ENCODE peak calls at places on chromosome 12, in five cellular contexts. One of them, this sample, is unnamed.

GRCh38 chr12:107236824-107237467 is 143.6 kb upstream of the CRY1 start:
- DNase-seq in fibroblast of pulmonary artery: peak
- DNase-seq in CD8-positive, alpha-beta memory T cell: no peak
- DNase-seq in endodermal cell: no peak
- DNase-seq in adipocyte: no peak
- DNase-seq in this sample: no peak

GRCh38 chr12:87413784-87414183 is 615.4 kb downstream of the C12orf50 start:
- DNase-seq in CD8-positive, alpha-beta memory T cell: no peak
- DNase-seq in fibroblast of pulmonary artery: peak
- DNase-seq in adipocyte: peak
- DNase-seq in endodermal cell: no peak
- DNase-seq in this sample: peak

GRCh38 chr12:1540690-1541089 is 53.7 kb downstream of the FBXL14 start:
- DNase-seq in adipocyte: no peak
- DNase-seq in CD8-positive, alpha-beta memory T cell: no peak
- DNase-seq in fibroblast of pulmonary artery: no peak
- DNase-seq in endodermal cell: no peak
- DNase-seq in this sample: peak

GRCh38 chr12:70936414-70936813 is 15.9 kb upstream of the PTPRR start:
- DNase-seq in CD8-positive, alpha-beta memory T cell: no peak
- DNase-seq in fibroblast of pulmonary artery: no peak
- DNase-seq in endodermal cell: no peak
- DNase-seq in adipocyte: no peak
- DNase-seq in this sample: no peak

GRCh38 chr12:44565163-44565562 is 311.0 kb downstream of the NELL2 start:
- DNase-seq in endodermal cell: no peak
- DNase-seq in fibroblast of pulmonary artery: no peak
- DNase-seq in CD8-positive, alpha-beta memory T cell: no peak
- DNase-seq in adipocyte: no peak
- DNase-seq in this sample: no peak

GRCh38 chr12:118495296-118495695 is 118.9 kb downstream of the SUDS3 start:
- DNase-seq in adipocyte: no peak
- DNase-seq in fibroblast of pulmonary artery: no peak
- DNase-seq in CD8-positive, alpha-beta memory T cell: no peak
- DNase-seq in endodermal cell: no peak
- DNase-seq in this sample: no peak

GRCh38 chr12:130948136-130948535 is 5.6 kb upstream of the ADGRD1 start:
- DNase-seq in fibroblast of pulmonary artery: no peak
- DNase-seq in CD8-positive, alpha-beta memory T cell: no peak
- DNase-seq in endodermal cell: peak
- DNase-seq in adipocyte: no peak
- DNase-seq in this sample: no peak

GRCh38 chr12:118311666-118312065 is 61.0 kb downstream of the TAOK3 start:
- DNase-seq in adipocyte: no peak
- DNase-seq in endodermal cell: no peak
- DNase-seq in CD8-positive, alpha-beta memory T cell: no peak
- DNase-seq in fibroblast of pulmonary artery: no peak
- DNase-seq in this sample: no peak

GRCh38 chr12:131830335-131831020 is 2.3 kb downstream of the MMP17 start:
- DNase-seq in endodermal cell: peak
- DNase-seq in fibroblast of pulmonary artery: peak
- DNase-seq in CD8-positive, alpha-beta memory T cell: no peak
- DNase-seq in adipocyte: peak
- DNase-seq in this sample: peak

GRCh38 chr12:70543444-70543843 is 93.8 kb downstream of the PTPRB start:
- DNase-seq in adipocyte: peak
- DNase-seq in fibroblast of pulmonary artery: peak
- DNase-seq in endodermal cell: peak
- DNase-seq in CD8-positive, alpha-beta memory T cell: no peak
- DNase-seq in this sample: peak

GRCh38 chr12:152440-152839 is 61.5 kb downstream of the SLC6A12 start:
- DNase-seq in adipocyte: peak
- DNase-seq in fibroblast of pulmonary artery: peak
- DNase-seq in CD8-positive, alpha-beta memory T cell: no peak
- DNase-seq in endodermal cell: no peak
- DNase-seq in this sample: peak

GRCh38 chr12:131578828-131579227 is 132.1 kb upstream of the SFSWAP start:
- DNase-seq in CD8-positive, alpha-beta memory T cell: no peak
- DNase-seq in fibroblast of pulmonary artery: no peak
- DNase-seq in endodermal cell: no peak
- DNase-seq in adipocyte: no peak
- DNase-seq in this sample: no peak

GRCh38 chr12:78698747-78699146 is 165.8 kb upstream of the SYT1 start:
- DNase-seq in adipocyte: no peak
- DNase-seq in endodermal cell: no peak
- DNase-seq in CD8-positive, alpha-beta memory T cell: no peak
- DNase-seq in fibroblast of pulmonary artery: peak
- DNase-seq in this sample: peak

GRCh38 chr12:104957388-104958008 is 592 bp downstream of the SLC41A2 start:
- DNase-seq in CD8-positive, alpha-beta memory T cell: peak
- DNase-seq in endodermal cell: no peak
- DNase-seq in adipocyte: peak
- DNase-seq in fibroblast of pulmonary artery: no peak
- DNase-seq in this sample: peak

GRCh38 chr12:93587601-93588000 is 15.1 kb downstream of the SOCS2 start:
- DNase-seq in endodermal cell: no peak
- DNase-seq in CD8-positive, alpha-beta memory T cell: no peak
- DNase-seq in fibroblast of pulmonary artery: no peak
- DNase-seq in adipocyte: no peak
- DNase-seq in this sample: no peak

GRCh38 chr12:50556273-50556672 is 51.5 kb downstream of the DIP2B start:
- DNase-seq in adipocyte: no peak
- DNase-seq in endodermal cell: no peak
- DNase-seq in fibroblast of pulmonary artery: no peak
- DNase-seq in CD8-positive, alpha-beta memory T cell: no peak
- DNase-seq in this sample: no peak

GRCh38 chr12:107570721-107571120 is 114.9 kb upstream of the PWP1 start:
- DNase-seq in CD8-positive, alpha-beta memory T cell: no peak
- DNase-seq in fibroblast of pulmonary artery: peak
- DNase-seq in adipocyte: peak
- DNase-seq in endodermal cell: no peak
- DNase-seq in this sample: peak

GRCh38 chr12:8553088-8553627 is 12.5 kb upstream of the CLEC4E start:
- DNase-seq in CD8-positive, alpha-beta memory T cell: no peak
- DNase-seq in fibroblast of pulmonary artery: no peak
- DNase-seq in endodermal cell: peak
- DNase-seq in adipocyte: no peak
- DNase-seq in this sample: no peak

GRCh38 chr12:12474471-12474928 is 88.2 kb downstream of the DUSP16 start:
- DNase-seq in fibroblast of pulmonary artery: no peak
- DNase-seq in CD8-positive, alpha-beta memory T cell: no peak
- DNase-seq in endodermal cell: no peak
- DNase-seq in adipocyte: no peak
- DNase-seq in this sample: no peak

GRCh38 chr12:130529781-130530180 is 186.3 kb downstream of the RIMBP2 start:
- DNase-seq in CD8-positive, alpha-beta memory T cell: no peak
- DNase-seq in endodermal cell: no peak
- DNase-seq in fibroblast of pulmonary artery: no peak
- DNase-seq in adipocyte: no peak
- DNase-seq in this sample: no peak

GRCh38 chr12:108166505-108166904 is 37.4 kb downstream of the WSCD2 start:
- DNase-seq in adipocyte: no peak
- DNase-seq in fibroblast of pulmonary artery: no peak
- DNase-seq in CD8-positive, alpha-beta memory T cell: no peak
- DNase-seq in endodermal cell: no peak
- DNase-seq in this sample: no peak

GRCh38 chr12:123035841-123036240 is 55.4 kb downstream of the ARL6IP4 start:
- DNase-seq in CD8-positive, alpha-beta memory T cell: no peak
- DNase-seq in fibroblast of pulmonary artery: no peak
- DNase-seq in endodermal cell: peak
- DNase-seq in adipocyte: no peak
- DNase-seq in this sample: no peak

GRCh38 chr12:91687052-91688017 is 458.3 kb downstream of the BTG1 start:
- DNase-seq in fibroblast of pulmonary artery: no peak
- DNase-seq in endodermal cell: no peak
- DNase-seq in CD8-positive, alpha-beta memory T cell: peak
- DNase-seq in adipocyte: no peak
- DNase-seq in this sample: peak

GRCh38 chr12:115941362-115941761 is 336.1 kb downstream of the MED13L start:
- DNase-seq in adipocyte: no peak
- DNase-seq in CD8-positive, alpha-beta memory T cell: no peak
- DNase-seq in fibroblast of pulmonary artery: peak
- DNase-seq in endodermal cell: peak
- DNase-seq in this sample: peak

GRCh38 chr12:73726881-73727280 is 810.8 kb upstream of the ATXN7L3B start:
- DNase-seq in endodermal cell: no peak
- DNase-seq in adipocyte: no peak
- DNase-seq in CD8-positive, alpha-beta memory T cell: no peak
- DNase-seq in fibroblast of pulmonary artery: no peak
- DNase-seq in this sample: no peak

GRCh38 chr12:76859621-76860020 is 19.2 kb downstream of the CSRP2 start:
- DNase-seq in fibroblast of pulmonary artery: no peak
- DNase-seq in endodermal cell: no peak
- DNase-seq in adipocyte: no peak
- DNase-seq in CD8-positive, alpha-beta memory T cell: no peak
- DNase-seq in this sample: no peak

GRCh38 chr12:68189766-68190700 is 30.5 kb upstream of the IFNG start:
- DNase-seq in endodermal cell: no peak
- DNase-seq in CD8-positive, alpha-beta memory T cell: peak
- DNase-seq in adipocyte: peak
- DNase-seq in fibroblast of pulmonary artery: peak
- DNase-seq in this sample: peak

GRCh38 chr12:112891093-112892024 is 15.4 kb upstream of the OAS1 start:
- DNase-seq in CD8-positive, alpha-beta memory T cell: no peak
- DNase-seq in endodermal cell: no peak
- DNase-seq in fibroblast of pulmonary artery: peak
- DNase-seq in adipocyte: no peak
- DNase-seq in this sample: no peak

GRCh38 chr12:6765634-6766581 is at the start of gene PTMS:
- DNase-seq in endodermal cell: peak
- DNase-seq in CD8-positive, alpha-beta memory T cell: peak
- DNase-seq in fibroblast of pulmonary artery: peak
- DNase-seq in adipocyte: peak
- DNase-seq in this sample: peak
- H3K4me3 ChIP-seq in endodermal cell: peak
- H3K4me3 ChIP-seq in CD8-positive, alpha-beta memory T cell: peak
- H3K4me3 ChIP-seq in fibroblast of pulmonary artery: peak
- H3K4me3 ChIP-seq in adipocyte: peak
- H3K4me3 ChIP-seq in this sample: peak

DNA sequence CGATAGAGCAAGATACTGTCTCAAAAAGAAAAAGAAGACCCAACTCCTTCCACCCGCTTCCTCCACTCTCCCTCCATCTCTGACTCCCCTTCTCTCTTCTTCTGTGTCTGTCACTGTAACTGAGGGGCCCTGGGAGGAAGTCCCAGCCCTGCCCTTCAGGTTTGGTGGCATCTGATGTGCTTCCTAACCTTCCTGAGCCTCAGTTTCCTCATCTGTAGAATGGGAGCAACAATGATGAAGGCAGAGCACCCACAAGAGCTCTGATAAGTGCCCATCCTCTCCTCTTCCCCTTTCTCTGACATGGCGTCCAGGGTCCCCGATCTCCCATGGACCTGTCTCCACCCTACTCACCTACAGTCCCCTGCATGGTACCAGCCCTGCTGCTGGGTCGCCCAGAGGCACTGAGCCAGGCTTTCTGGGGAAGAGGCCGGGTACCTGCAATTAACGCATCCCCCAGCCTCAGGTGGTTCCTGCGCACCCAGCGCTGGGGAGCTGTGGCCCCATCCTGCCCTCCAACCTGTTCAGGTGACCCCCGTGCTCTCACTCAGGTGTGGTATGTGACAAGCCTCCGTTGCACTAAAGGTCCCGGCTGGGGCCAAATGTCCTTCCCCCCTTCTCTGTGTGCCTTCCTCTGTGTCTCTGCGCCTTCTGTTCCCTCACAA is 13.2 kb downstream of the FOXN4 start:
- DNase-seq in endodermal cell: no peak
- DNase-seq in CD8-positive, alpha-beta memory T cell: no peak
- DNase-seq in fibroblast of pulmonary artery: no peak
- DNase-seq in adipocyte: no peak
- DNase-seq in this sample: no peak
- H3K4me3 ChIP-seq in endodermal cell: no peak
- H3K4me3 ChIP-seq in CD8-positive, alpha-beta memory T cell: no peak
- H3K4me3 ChIP-seq in fibroblast of pulmonary artery: no peak
- H3K4me3 ChIP-seq in adipocyte: no peak
- H3K4me3 ChIP-seq in this sample: no peak

DNA sequence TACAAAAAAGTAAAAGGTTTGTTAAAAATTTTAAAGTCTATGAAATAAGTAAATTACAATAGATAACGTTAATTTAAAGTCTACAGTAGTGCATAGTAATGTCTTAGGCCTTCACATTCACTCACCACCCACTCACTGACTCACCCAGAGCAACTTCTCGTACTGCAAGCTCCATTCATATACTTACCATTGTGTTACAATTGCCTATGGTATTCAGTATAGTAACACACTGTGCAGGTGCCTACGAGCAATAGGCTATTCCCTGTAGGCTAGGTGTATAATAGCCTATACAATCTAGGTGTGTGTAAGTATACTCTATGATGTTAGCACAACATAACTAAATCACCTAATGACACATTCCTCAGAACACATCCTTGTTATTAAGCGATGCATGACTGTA is 435.3 kb upstream of the TMTC1 start:
- DNase-seq in adipocyte: no peak
- DNase-seq in CD8-positive, alpha-beta memory T cell: no peak
- DNase-seq in endodermal cell: no peak
- DNase-seq in fibroblast of pulmonary artery: no peak
- DNase-seq in this sample: peak
- H3K4me3 ChIP-seq in adipocyte: no peak
- H3K4me3 ChIP-seq in CD8-positive, alpha-beta memory T cell: no peak
- H3K4me3 ChIP-seq in endodermal cell: no peak
- H3K4me3 ChIP-seq in fibroblast of pulmonary artery: no peak
- H3K4me3 ChIP-seq in this sample: no peak

DNA sequence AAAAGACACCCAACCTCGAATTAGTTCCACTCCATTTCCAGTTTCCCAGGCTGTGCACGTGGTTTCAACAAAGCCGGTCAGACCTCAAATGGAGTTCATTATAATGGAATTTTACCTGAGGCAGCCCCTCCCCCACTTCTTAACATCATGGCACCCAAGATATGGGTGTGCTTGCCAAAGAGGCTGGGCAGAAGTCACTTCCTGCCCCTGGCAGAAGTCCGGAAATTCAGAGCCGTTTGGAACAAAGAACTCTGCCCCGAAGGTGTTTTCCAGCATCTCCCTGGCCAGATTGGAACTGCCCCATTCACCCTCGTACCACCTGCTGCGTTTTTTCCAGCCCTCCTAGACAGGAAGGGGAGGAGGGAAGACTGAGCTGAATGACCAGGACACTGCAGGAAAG is 8.2 kb downstream of the VDR start:
- DNase-seq in endodermal cell: peak
- DNase-seq in fibroblast of pulmonary artery: no peak
- DNase-seq in adipocyte: no peak
- DNase-seq in CD8-positive, alpha-beta memory T cell: no peak
- DNase-seq in this sample: no peak
- H3K4me3 ChIP-seq in endodermal cell: no peak
- H3K4me3 ChIP-seq in fibroblast of pulmonary artery: no peak
- H3K4me3 ChIP-seq in adipocyte: no peak
- H3K4me3 ChIP-seq in CD8-positive, alpha-beta memory T cell: no peak
- H3K4me3 ChIP-seq in this sample: no peak

GRCh38 chr12:109571773-109572505 is 1.4 kb downstream of the MMAB start:
- DNase-seq in adipocyte: no peak
- DNase-seq in endodermal cell: no peak
- DNase-seq in fibroblast of pulmonary artery: no peak
- DNase-seq in CD8-positive, alpha-beta memory T cell: no peak
- DNase-seq in this sample: no peak
- H3K4me3 ChIP-seq in adipocyte: peak
- H3K4me3 ChIP-seq in endodermal cell: peak
- H3K4me3 ChIP-seq in fibroblast of pulmonary artery: no peak
- H3K4me3 ChIP-seq in CD8-positive, alpha-beta memory T cell: no peak
- H3K4me3 ChIP-seq in this sample: no peak

This sample was measured in GM23248.